ENCODE peak calls at places on chromosomes 4 and X, in four cellular contexts. M is fibroblast of pulmonary artery; C is stimulated activated CD4-positive, alpha-beta T cell treated with anti-CD3 and anti-CD28 coated beads, Interleukin-4, amount 100 ng/mL, for 48 hours; L is hypothalamus. V is an unnamed sample.

GRCh38 chrX:63967541-63967940 is 182.5 kb upstream of the ARHGEF9 start:
- DNase-seq in C (no peak), L (no peak), M (no peak), V (no peak)

GRCh38 chrX:48592971-48593370 is 4.3 kb upstream of the WDR13 start:
- DNase-seq in L (no peak), C (no peak), M (peak; percentile 74), V (no peak)

GRCh38 chr4:104979083-104979760 is 167.5 kb upstream of the TET2 start:
- DNase-seq in L (no peak), C (no peak), M (no peak), V (no peak)

GRCh38 chrX:37383313-37383712 is 34.1 kb downstream of the PRRG1 start:
- DNase-seq in M (no peak), L (no peak), C (no peak), V (no peak)

GRCh38 chr4:132792305-132792704 is 356.8 kb upstream of the PCDH10 start:
- DNase-seq in M (no peak), L (no peak), C (no peak), V (no peak)

GRCh38 chrX:48278958-48279357 is 23.8 kb downstream of the SSX1 start:
- DNase-seq in M (no peak), C (no peak), L (no peak), V (no peak)

GRCh38 chr4:3671571-3672464 is 94.4 kb upstream of the ADRA2C start:
- DNase-seq in C (no peak), L (no peak), M (no peak), V (no peak)

GRCh38 chr4:35710343-35710742 is 534.0 kb downstream of the ARAP2 start:
- DNase-seq in M (no peak), C (no peak), L (no peak), V (no peak)

GRCh38 chr4:140373328-140374129 is at the start of gene SCOC:
- DNase-seq in C (peak; percentile 97), M (peak; percentile 99), L (peak; percentile 99), V (peak; percentile 98)

GRCh38 chr4:151417164-151417571 is 8.2 kb downstream of the FHIP1A start:
- DNase-seq in L (no peak), M (no peak), C (no peak), V (no peak)

GRCh38 chr4:175470141-175470540 is 341.9 kb downstream of the GPM6A start:
- DNase-seq in C (no peak), M (peak; percentile 35), L (no peak), V (no peak)

GRCh38 chr4:104728380-104729122 is 233.9 kb upstream of the CXXC4 start:
- DNase-seq in C (no peak), L (no peak), M (peak; percentile 73), V (peak; percentile 96)

GRCh38 chr4:6200011-6200921 is at the start of gene JAKMIP1:
- DNase-seq in L (peak; percentile 57), C (peak; percentile 83), M (peak; percentile 47), V (no peak)

GRCh38 chrX:150767475-150768131 is 74.4 kb downstream of the MTMR1 start:
- DNase-seq in M (peak; percentile 91), L (no peak), C (no peak), V (peak; percentile 42)

V was measured in kidney epithelial cell.